ENCODE peak calls at places on chromosomes 7 and 10, in six cellular contexts. Q, I, B, A, Y and J are unnamed samples.
A peak's percentile ranks its signal among the peaks of the same experiment; 100 is the strongest.

GRCh38 chr7:49638166-49638565 is 135.3 kb upstream of the VWC2 start:
- DNase-seq in Q (no peak), I (peak; percentile 36), B (no peak), A (peak; percentile 29), Y (peak; percentile 51), J (no peak)

GRCh38 chr10:35691522-35692236 is 49.6 kb upstream of the FZD8 start:
- DNase-seq in Q (no peak), I (no peak), B (no peak), A (peak; percentile 71), Y (no peak), J (no peak)

GRCh38 chr10:58967551-58968418 is 208.7 kb upstream of the PHYHIPL start:
- DNase-seq in Q (no peak), I (peak; percentile 93), B (peak; percentile 85), A (peak; percentile 93), Y (peak; percentile 25), J (peak; percentile 6)

GRCh38 chr7:1947586-1948217 is 277.6 kb downstream of the ELFN1 start:
- DNase-seq in Q (no peak), I (no peak), B (no peak), A (no peak), Y (no peak), J (no peak)

GRCh38 chr7:44213872-44214595 is 13.3 kb downstream of the YKT6 start:
- DNase-seq in Q (peak; percentile 41), I (peak; percentile 81), B (peak; percentile 50), A (peak; percentile 92), Y (no peak), J (peak; percentile 48)

GRCh38 chr7:2063562-2064360 is 169.0 kb downstream of the MAD1L1 start:
- DNase-seq in Q (peak; percentile 17), I (no peak), B (no peak), A (no peak), Y (no peak), J (peak; percentile 25)

GRCh38 chr10:68271104-68271882 is 39.4 kb upstream of the ATOH7 start:
- DNase-seq in Q (peak; percentile 28), I (no peak), B (no peak), A (peak; percentile 26), Y (no peak), J (no peak)

GRCh38 chr7:131538791-131539179 is 17.6 kb downstream of the PODXL start:
- DNase-seq in Q (no peak), I (no peak), B (no peak), A (peak; percentile 64), Y (no peak), J (no peak)

GRCh38 chr7:77684030-77684429 is 12.2 kb upstream of the RSBN1L start:
- DNase-seq in Q (peak; percentile 70), I (peak; percentile 79), B (no peak), A (peak; percentile 93), Y (peak; percentile 97), J (peak; percentile 80)

GRCh38 chr7:15685358-15686181 is 913 bp downstream of the MEOX2 start:
- DNase-seq in Q (peak; percentile 34), I (peak; percentile 71), B (peak; percentile 26), A (peak; percentile 38), Y (no peak), J (peak; percentile 54)

GRCh38 chr10:130714700-130715467 is 578.7 kb downstream of the GLRX3 start:
- DNase-seq in Q (no peak), I (no peak), B (no peak), A (no peak), Y (no peak), J (no peak)

GRCh38 chr7:127231415-127231814 is 21.3 kb downstream of the GRM8 start:
- DNase-seq in Q (no peak), I (no peak), B (no peak), A (no peak), Y (no peak), J (no peak)

GRCh38 chr10:86285136-86285790 is 81.3 kb downstream of the GRID1 start:
- DNase-seq in Q (no peak), I (peak; percentile 11), B (no peak), A (no peak), Y (no peak), J (no peak)

GRCh38 chr10:11521860-11522259 is 89.6 kb downstream of the USP6NL start:
- DNase-seq in Q (peak; percentile 58), I (no peak), B (no peak), A (no peak), Y (no peak), J (no peak)

GRCh38 chr10:131312261-131312801 is 810 bp upstream of the TCERG1L start:
- DNase-seq in Q (no peak), I (peak; percentile 85), B (peak; percentile 76), A (peak; percentile 92), Y (no peak), J (no peak)

DNA sequence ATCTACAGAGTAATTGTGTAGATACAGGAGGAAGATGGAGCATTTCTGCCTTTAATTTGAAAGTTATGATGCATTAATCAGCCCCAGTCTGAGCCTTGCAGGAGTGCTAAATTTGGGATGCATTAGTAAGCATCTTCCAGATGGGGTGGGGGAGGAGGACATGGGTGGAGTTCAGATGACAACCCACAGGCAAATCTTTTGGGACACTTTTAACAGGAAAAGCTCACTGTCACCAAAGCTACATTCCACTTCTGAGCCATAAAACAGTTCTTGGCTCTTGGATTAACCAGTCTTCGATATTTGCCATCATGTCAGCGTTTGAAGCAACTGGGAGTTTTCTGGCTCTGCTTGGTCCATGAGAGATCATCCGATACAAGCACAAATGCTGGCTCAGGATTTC is 121.1 kb downstream of the CXCL12 start:
- DNase-seq in Q (no peak), I (no peak), B (no peak), A (no peak), Y (no peak), J (no peak)
- H3K4me2 ChIP-seq in Q (no peak overlapping the region), I (no peak overlapping the region), B (no peak overlapping the region), A (no peak overlapping the region), Y (no peak overlapping the region), J (no peak overlapping the region)

GRCh38 chr7:23114854-23115253 is 9.3 kb downstream of the KLHL7 start:
- DNase-seq in Q (peak; percentile 63), I (no peak), B (no peak), A (no peak), Y (no peak), J (no peak)

GRCh38 chr7:23117841-23118240 is 12.3 kb downstream of the KLHL7 start:
- DNase-seq in Q (peak; percentile 5), I (no peak), B (no peak), A (peak; percentile 42), Y (no peak), J (no peak)

GRCh38 chr7:23121175-23121574 is 15.6 kb downstream of the KLHL7 start:
- DNase-seq in Q (no peak), I (no peak), B (no peak), A (no peak), Y (no peak), J (no peak)

GRCh38 chr7:23120106-23120505 is 14.5 kb downstream of the KLHL7 start:
- DNase-seq in Q (no peak), I (no peak), B (no peak), A (no peak), Y (no peak), J (no peak)

GRCh38 chr7:23115991-23116390 is 10.4 kb downstream of the KLHL7 start:
- DNase-seq in Q (no peak), I (peak; percentile 59), B (peak; percentile 69), A (peak; percentile 96), Y (no peak), J (no peak)
- H3K27ac ChIP-seq in Q (no peak overlapping the region), I (peak overlapping the region; percentile 94), B (peak overlapping the region; percentile 81), A (peak overlapping the region; percentile 69), Y (no peak overlapping the region), J (peak overlapping the region; percentile 5)

DNA sequence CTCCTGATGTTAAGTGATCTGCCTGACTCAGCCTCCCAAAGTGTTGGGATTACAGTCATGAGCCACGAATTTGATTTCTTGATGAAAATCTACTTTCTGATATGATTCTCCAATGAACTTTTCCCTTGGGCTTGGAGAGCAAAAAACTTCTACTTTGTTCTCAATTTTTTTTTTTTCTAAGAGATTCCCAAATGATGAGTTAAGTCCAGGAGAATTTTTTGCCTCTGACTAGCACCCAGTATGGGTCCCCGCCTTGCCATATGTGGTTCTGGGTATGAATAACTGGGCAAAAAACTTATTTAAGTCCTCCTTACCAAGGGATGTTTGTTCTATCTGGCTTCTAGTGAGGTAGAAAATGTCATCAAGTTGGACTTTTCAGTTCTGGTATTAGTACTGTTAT is 147.9 kb upstream of the LYZL1 start:
- DNase-seq in Q (peak; percentile 92), I (no peak), B (no peak), A (peak; percentile 87), Y (peak; percentile 61), J (peak; percentile 61)
- H2BK5ac ChIP-seq in Q (peak overlapping the region; percentile 97), I (no peak overlapping the region), B (no peak overlapping the region), A (peak overlapping the region; percentile 88), Y (peak overlapping the region; percentile 99), J (no peak overlapping the region)

DNA sequence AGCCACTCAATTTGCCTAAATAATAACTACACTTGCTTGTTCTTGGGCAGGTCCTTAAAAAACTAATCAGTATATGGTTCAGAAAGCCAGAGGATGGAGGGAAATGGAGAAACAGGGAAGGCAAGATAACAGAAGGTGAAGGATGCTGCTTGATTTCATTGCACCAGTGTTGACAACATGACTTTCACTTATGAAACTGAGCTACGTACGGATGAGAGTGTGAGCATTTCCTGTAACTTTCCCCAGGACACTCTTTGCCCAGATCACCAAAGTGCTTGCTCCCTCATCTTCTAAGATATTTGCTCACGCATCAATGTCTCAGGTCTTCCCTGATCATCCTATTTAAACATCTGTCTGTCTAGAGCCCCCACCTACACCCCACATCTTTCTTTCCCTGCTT is 37.4 kb downstream of the SLC35B4 start:
- DNase-seq in Q (no peak), I (no peak), B (no peak), A (no peak), Y (no peak), J (no peak)
- H3K4me2 ChIP-seq in Q (no peak overlapping the region), I (no peak overlapping the region), B (no peak overlapping the region), A (no peak overlapping the region), Y (no peak overlapping the region), J (no peak overlapping the region)

GRCh38 chr7:129389829-129390228 is 44.4 kb upstream of the STRIP2 start:
- DNase-seq in Q (no peak), I (no peak), B (no peak), A (no peak), Y (no peak), J (no peak)
- H3K27ac ChIP-seq in Q (no peak overlapping the region), I (no peak overlapping the region), B (no peak overlapping the region), A (no peak overlapping the region), Y (no peak overlapping the region), J (no peak overlapping the region)